ENCODE peak calls at places on chromosomes 3 and 15, in seven cellular contexts. V is RWPE2, G is smooth muscle cell of the brain vasculature, X is fibroblast of lung, I is colonic mucosa, A is ACHN, O is AML-193. R is an unnamed sample.

GRCh38 chr3:120369000-120369399 is 19.8 kb upstream of the LRRC58 start:
- DNase-seq in I (no peak), X (no peak), A (peak), G (no peak), V (no peak), O (no peak), R (peak)

GRCh38 chr3:45312836-45313493 is 75.4 kb upstream of the LARS2 start:
- DNase-seq in G (no peak), A (no peak), X (no peak), I (no peak), O (no peak), V (no peak), R (no peak)

GRCh38 chr3:151357461-151357850 is 27.1 kb downstream of the P2RY12 start:
- DNase-seq in G (no peak), X (no peak), V (no peak), O (no peak), A (no peak), I (no peak), R (no peak)

GRCh38 chr3:130975251-130975650 is 51.4 kb downstream of the ASTE1 start:
- DNase-seq in A (no peak), O (no peak), G (no peak), I (no peak), X (no peak), V (peak), R (no peak)

GRCh38 chr3:128480717-128481437 is 12.1 kb downstream of the GATA2 start:
- DNase-seq in A (no peak), I (no peak), X (no peak), G (no peak), V (no peak), O (no peak), R (no peak)

GRCh38 chr3:59836525-59836924 is 786.7 kb upstream of the CFAP20DC start:
- DNase-seq in I (no peak), O (no peak), X (no peak), G (no peak), V (no peak), A (no peak), R (no peak)

GRCh38 chr3:50550079-50550736 is 17.3 kb downstream of the C3orf18 start:
- DNase-seq in X (peak), A (peak), G (no peak), I (peak), O (peak), V (no peak), R (no peak)

GRCh38 chr15:62068787-62069170 is 2.0 kb downstream of the C2CD4A start:
- DNase-seq in I (no peak), G (no peak), V (no peak), X (no peak), O (peak), A (no peak), R (no peak)

GRCh38 chr3:46673151-46674030 is 20.1 kb downstream of the ALS2CL start:
- DNase-seq in G (no peak), O (no peak), A (no peak), I (no peak), X (no peak), V (peak), R (no peak)

GRCh38 chr15:94105760-94106159 is 125.6 kb upstream of the MCTP2 start:
- DNase-seq in I (no peak), O (no peak), A (no peak), X (no peak), V (no peak), G (no peak), R (no peak)

GRCh38 chr3:96354742-96355141 is 459.7 kb upstream of the EPHA6 start:
- DNase-seq in G (no peak), A (peak), V (no peak), X (no peak), O (no peak), I (no peak), R (no peak)

GRCh38 chr15:89958107-89958805 is 42.9 kb upstream of the ZNF710 start:
- DNase-seq in I (peak), G (no peak), X (no peak), A (no peak), O (no peak), V (peak), R (no peak)

GRCh38 chr3:134904333-134904771 is 109.3 kb downstream of the EPHB1 start:
- DNase-seq in O (no peak), A (peak), I (no peak), X (no peak), V (no peak), G (no peak), R (no peak)

GRCh38 chr3:114231616-114232015 is 5.8 kb downstream of the ZNF80 start:
- DNase-seq in G (no peak), O (no peak), X (no peak), V (no peak), I (no peak), A (no peak), R (no peak)

GRCh38 chr3:11989383-11990050 is 14.7 kb upstream of the SYN2 start:
- DNase-seq in A (no peak), O (no peak), X (no peak), G (no peak), I (no peak), V (no peak), R (no peak)

GRCh38 chr3:172201136-172201989 is 162.0 kb downstream of the FNDC3B start:
- DNase-seq in V (no peak), O (no peak), A (peak), G (peak), X (peak), I (peak), R (peak)

GRCh38 chr3:33299395-33300081 is 22.3 kb downstream of the FBXL2 start:
- DNase-seq in I (no peak), V (no peak), G (no peak), X (peak), O (no peak), A (peak), R (peak)

GRCh38 chr3:107978116-107979057 is 112.4 kb downstream of the CD47 start:
- DNase-seq in V (no peak), A (no peak), O (no peak), X (no peak), I (no peak), G (no peak), R (no peak)

GRCh38 chr3:15683253-15683652 is 81.7 kb downstream of the BTD start:
- DNase-seq in O (no peak), I (no peak), G (no peak), X (no peak), A (no peak), V (no peak), R (no peak)

GRCh38 chr3:184155644-184156521 is 706 bp downstream of the DVL3 start:
- DNase-seq in G (no peak), V (no peak), A (peak), O (no peak), X (peak), I (peak), R (peak)

GRCh38 chr3:126132751-126133511 is 47.5 kb downstream of the ALDH1L1 start:
- DNase-seq in A (no peak), X (no peak), O (no peak), V (no peak), G (no peak), I (peak), R (no peak)

GRCh38 chr15:47711654-47712053 is 5.7 kb upstream of the SEMA6D start:
- DNase-seq in I (no peak), G (no peak), O (no peak), X (peak), A (peak), V (no peak), R (no peak)

GRCh38 chr15:63075072-63075995 is 32.8 kb downstream of the TPM1 start:
- DNase-seq in G (no peak), V (no peak), O (no peak), I (no peak), A (peak), X (peak), R (no peak)

GRCh38 chr3:29690954-29691353 is 410.1 kb downstream of the RBMS3 start:
- DNase-seq in X (no peak), A (no peak), O (no peak), I (no peak), G (no peak), V (no peak), R (no peak)